ENCODE peak calls at places on chromosomes 7 and 10, in nine cellular contexts. N is SW 1271, V is left lobe of liver, U is left cardiac atrium, X is A172, T is ELR, Q is mucosa of gallbladder, H is neural crest cell, Z is retina. I is an unnamed sample.

GRCh38 chr10:123904834-123905409 is 13.3 kb upstream of the CPXM2 start:
- DNase-seq in V (no peak), T (no peak), H (no peak), X (no peak), Z (no peak), U (no peak), N (no peak), Q (no peak), I (no peak)

GRCh38 chr7:103636153-103636552 is 190.1 kb upstream of the SLC26A5 start:
- DNase-seq in U (no peak), T (peak; percentile 50), V (no peak), Q (no peak), X (peak; percentile 58), Z (no peak), N (no peak), H (no peak), I (no peak)

GRCh38 chr7:130152270-130153141 is 52.7 kb downstream of the TMEM209 start:
- DNase-seq in T (no peak), V (no peak), Z (no peak), Q (no peak), U (no peak), H (no peak), N (no peak), X (no peak), I (no peak)

GRCh38 chr10:29861811-29862505 is 197.4 kb downstream of the JCAD start:
- DNase-seq in Q (no peak), T (peak; percentile 18), X (peak; percentile 61), N (no peak), V (no peak), H (no peak), U (no peak), Z (no peak), I (no peak)

GRCh38 chr7:100476108-100476780 is 2.8 kb downstream of the TSC22D4 start:
- DNase-seq in U (no peak), X (no peak), T (no peak), Z (no peak), V (no peak), N (no peak), H (no peak), Q (no peak), I (no peak)

GRCh38 chr10:61529208-61529607 is 76.0 kb upstream of the TMEM26 start:
- DNase-seq in Q (no peak), U (no peak), X (no peak), H (no peak), V (no peak), Z (no peak), T (no peak), N (no peak), I (no peak)

GRCh38 chr10:30781571-30782542 is 152.3 kb upstream of the LYZL2 start:
- DNase-seq in U (no peak), Q (no peak), N (no peak), H (peak; percentile 45), V (no peak), T (no peak), Z (no peak), X (no peak), I (no peak)

GRCh38 chr7:818031-818699 is 14.1 kb upstream of the SUN1 start:
- DNase-seq in V (no peak), Q (no peak), H (no peak), U (peak; percentile 6), X (peak; percentile 61), Z (no peak), T (peak; percentile 71), N (peak; percentile 21), I (no peak)

GRCh38 chr10:116101616-116102015 is 171.4 kb downstream of the GFRA1 start:
- DNase-seq in N (no peak), T (no peak), Z (no peak), U (no peak), V (no peak), Q (no peak), X (no peak), H (no peak), I (no peak)

GRCh38 chr7:2665359-2665791 is 22.6 kb upstream of the AMZ1 start:
- DNase-seq in X (no peak), V (no peak), Q (no peak), Z (peak; percentile 38), N (no peak), U (peak; percentile 35), T (no peak), H (no peak), I (no peak)

I was measured in GM18507.